ENCODE peak calls at places on chromosome 21, in ten cellular contexts. X, G, P, Q, B, I, N, T, D and J are unnamed samples.

GRCh38 chr21:29953690-29954089 is 13.9 kb upstream of the GRIK1 start:
- DNase-seq in X (no peak), D (no peak), N (no peak), Q (no peak), P (no peak), B (no peak), I (no peak), T (no peak), G (no peak), J (no peak)

GRCh38 chr21:42830456-42831455 is 48.6 kb downstream of the WDR4 start:
- DNase-seq in P (peak), G (no peak), X (peak), I (no peak), Q (no peak), T (no peak), N (no peak), B (peak), D (no peak), J (no peak)

GRCh38 chr21:18228060-18228739 is 16.4 kb upstream of the CHODL start:
- DNase-seq in N (no peak), P (no peak), B (no peak), Q (no peak), T (no peak), I (no peak), D (no peak), G (no peak), X (no peak), J (no peak)

GRCh38 chr21:44425307-44425894 is 29.9 kb upstream of the LRRC3 start:
- DNase-seq in I (no peak), N (peak), Q (no peak), B (no peak), T (peak), X (no peak), P (no peak), D (no peak), G (no peak), J (no peak)

GRCh38 chr21:33261635-33262034 is 4.5 kb upstream of the IL10RB start:
- DNase-seq in P (no peak), I (no peak), D (peak), Q (no peak), N (no peak), B (no peak), T (no peak), X (no peak), G (no peak), J (peak)

GRCh38 chr21:36079010-36079649 is 9.3 kb downstream of the CBR1 start:
- DNase-seq in B (peak), I (no peak), D (no peak), P (no peak), T (peak), G (peak), N (no peak), X (peak), Q (no peak), J (peak)

GRCh38 chr21:22536511-22536910 is 1538.3 kb downstream of the NCAM2 start:
- DNase-seq in B (no peak), N (no peak), I (no peak), G (no peak), D (peak), X (no peak), T (no peak), P (no peak), Q (no peak), J (no peak)

GRCh38 chr21:23936224-23936623 is 1671.1 kb downstream of the MRPL39 start:
- DNase-seq in P (no peak), X (no peak), T (no peak), D (no peak), Q (no peak), B (no peak), G (no peak), I (no peak), N (no peak), J (peak)

GRCh38 chr21:32412162-32412997 is at the start of gene EVA1C:
- DNase-seq in B (peak), I (peak), X (peak), G (peak), D (peak), Q (peak), N (peak), T (peak), P (peak), J (no peak)

GRCh38 chr21:46554431-46555224 is 50.3 kb downstream of the S100B start:
- DNase-seq in G (no peak), N (no peak), I (no peak), Q (peak), T (no peak), D (no peak), X (peak), B (no peak), P (peak), J (no peak)

GRCh38 chr21:40278345-40278744 is 411.1 kb downstream of the PCP4 start:
- DNase-seq in B (no peak), X (no peak), D (no peak), I (no peak), G (no peak), T (no peak), Q (no peak), N (no peak), P (no peak), J (no peak)

GRCh38 chr21:44261675-44262295 is at the start of gene DNMT3L:
- DNase-seq in I (no peak), B (no peak), T (no peak), G (no peak), Q (no peak), P (no peak), N (no peak), D (no peak), X (no peak), J (no peak)

GRCh38 chr21:36297938-36298572 is 21.9 kb upstream of the MORC3 start:
- DNase-seq in N (no peak), Q (peak), P (peak), I (peak), B (peak), X (peak), T (peak), G (peak), D (no peak), J (peak)